ENCODE peak calls at places on chromosomes 6 and 20, in nine cellular contexts. A, W, P, Q, G, T, S, M and Z are unnamed samples.

GRCh38 chr20:53930651-53931504 is 139.5 kb downstream of the BCAS1 start:
- DNase-seq in A (no peak), W (no peak), P (no peak), Q (peak), G (no peak), T (no peak), S (no peak), M (no peak), Z (no peak)

GRCh38 chr6:90000864-90001731 is 106.8 kb downstream of the GJA10 start:
- DNase-seq in A (no peak), W (no peak), P (no peak), Q (peak), G (no peak), T (no peak), S (no peak), M (no peak), Z (peak)

GRCh38 chr6:129475477-129476247 is 234.3 kb downstream of the ARHGAP18 start:
- DNase-seq in A (no peak), W (no peak), P (no peak), Q (no peak), G (no peak), T (no peak), S (no peak), M (no peak), Z (no peak)

GRCh38 chr6:4344317-4344899 is 209.0 kb upstream of the ECI2 start:
- DNase-seq in A (no peak), W (no peak), P (no peak), Q (no peak), G (no peak), T (no peak), S (no peak), M (no peak), Z (no peak)

GRCh38 chr6:16635810-16636602 is 125.3 kb downstream of the ATXN1 start:
- DNase-seq in A (no peak), W (no peak), P (peak), Q (peak), G (no peak), T (no peak), S (peak), M (peak), Z (peak)

GRCh38 chr6:119147101-119148053 is 68.9 kb upstream of the FAM184A start:
- DNase-seq in A (peak), W (peak), P (peak), Q (peak), G (no peak), T (no peak), S (peak), M (peak), Z (peak)

GRCh38 chr6:108152446-108152845 is 13.4 kb upstream of the NR2E1 start:
- DNase-seq in A (no peak), W (no peak), P (no peak), Q (no peak), G (no peak), T (no peak), S (no peak), M (no peak), Z (no peak)

GRCh38 chr6:111242452-111242851 is 155.1 kb downstream of the SLC16A10 start:
- DNase-seq in A (no peak), W (no peak), P (peak), Q (no peak), G (no peak), T (no peak), S (peak), M (no peak), Z (peak)

GRCh38 chr6:111417181-111417585 is 65.8 kb downstream of the REV3L start:
- DNase-seq in A (no peak), W (no peak), P (no peak), Q (no peak), G (no peak), T (no peak), S (no peak), M (peak), Z (peak)

GRCh38 chr20:4682682-4683081 is 39.0 kb upstream of the PRND start:
- DNase-seq in A (no peak), W (no peak), P (no peak), Q (no peak), G (no peak), T (no peak), S (no peak), M (no peak), Z (no peak)

GRCh38 chr20:38159949-38160756 is 4.9 kb downstream of the TGM2 start:
- DNase-seq in A (no peak), W (no peak), P (no peak), Q (no peak), G (no peak), T (no peak), S (no peak), M (no peak), Z (no peak)

DNA sequence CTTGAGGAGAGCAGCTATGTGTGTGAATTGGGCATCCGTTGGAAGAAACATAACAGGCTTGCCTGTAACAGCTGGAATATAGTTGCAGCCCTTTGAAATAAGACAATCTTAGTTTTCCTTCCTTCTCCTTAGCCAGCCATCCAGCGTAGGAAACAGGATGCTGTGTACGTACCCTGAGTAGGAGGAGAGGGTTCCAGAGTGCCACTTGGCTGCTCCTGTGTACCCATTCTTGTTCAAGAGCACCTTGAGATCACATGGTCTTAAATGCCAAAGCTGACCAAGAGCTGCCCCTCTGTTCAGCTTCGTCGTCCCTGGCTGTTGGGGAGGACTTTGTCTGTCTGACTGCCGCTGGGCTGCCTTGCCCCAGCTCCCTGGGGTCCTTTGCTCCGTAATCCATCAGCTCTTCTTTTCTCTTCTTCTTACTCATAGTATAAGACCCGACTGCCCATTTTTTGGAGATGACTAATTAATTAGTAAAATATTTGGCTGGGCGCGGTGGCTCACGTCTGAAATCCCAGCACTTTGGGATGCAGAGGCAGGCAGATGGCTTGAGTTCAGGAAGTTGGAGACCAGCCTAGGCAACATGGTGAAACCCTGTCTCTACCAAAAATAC is 49.0 kb downstream of the RREB1 start:
- DNase-seq in A (peak), W (no peak), P (no peak), Q (no peak), G (no peak), T (no peak), S (no peak), M (peak), Z (peak)
- H3K4me3 ChIP-seq in A (peak), W (no peak), P (no peak), Q (no peak), G (no peak), T (no peak), S (no peak), M (peak), Z (peak)

GRCh38 chr6:84119277-84119676 is 85.7 kb downstream of the MRAP2 start:
- DNase-seq in A (no peak), W (no peak), P (no peak), Q (no peak), G (no peak), T (no peak), S (no peak), M (no peak), Z (no peak)
- TF ChIP-seq CTCF in A (no peak), W (no peak), P (no peak), Q (no peak), G (no peak), T (peak), S (peak), M (no peak), Z (no peak)

DNA sequence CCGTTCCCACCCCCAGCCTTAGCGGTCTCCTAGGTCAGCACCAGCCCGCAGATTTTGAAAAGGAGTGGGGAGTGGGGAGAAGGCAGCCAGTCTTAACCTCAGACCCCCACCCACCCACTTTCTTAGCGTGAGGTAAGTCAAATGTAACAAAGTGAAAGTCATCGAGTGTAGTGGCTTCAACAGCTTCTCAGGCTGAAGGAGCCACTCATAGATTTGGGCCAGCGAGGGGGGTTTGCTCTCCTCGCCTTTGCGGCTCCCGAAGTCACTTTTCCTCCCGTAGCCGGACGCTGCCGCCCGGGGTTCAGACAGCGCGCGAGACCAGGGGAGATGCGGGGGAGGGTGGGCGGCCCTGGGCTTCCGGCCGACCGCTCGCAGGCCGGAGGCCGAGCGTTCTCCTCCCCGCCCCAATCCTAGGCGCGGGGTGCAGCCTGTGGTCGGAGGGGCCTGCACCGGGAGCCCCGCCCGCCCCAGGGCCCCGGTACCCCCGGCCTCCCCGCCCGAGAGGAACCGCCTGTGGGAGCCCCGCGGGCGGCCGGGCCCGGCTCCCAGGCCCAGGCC is 3.4 kb downstream of the NKX2-2 start:
- DNase-seq in A (no peak), W (no peak), P (no peak), Q (no peak), G (no peak), T (no peak), S (no peak), M (no peak), Z (no peak)
- H3K4me3 ChIP-seq in A (peak), W (peak), P (no peak), Q (no peak), G (peak), T (peak), S (peak), M (peak), Z (peak)

GRCh38 chr6:35149891-35150566 is 8.9 kb upstream of the TCP11 start:
- DNase-seq in A (no peak), W (no peak), P (no peak), Q (no peak), G (no peak), T (no peak), S (no peak), M (no peak), Z (no peak)

GRCh38 chr6:35147101-35147885 is 6.2 kb upstream of the TCP11 start:
- DNase-seq in A (no peak), W (no peak), P (no peak), Q (no peak), G (no peak), T (no peak), S (no peak), M (no peak), Z (no peak)

GRCh38 chr6:35145757-35146156 is 4.6 kb upstream of the TCP11 start:
- DNase-seq in A (no peak), W (no peak), P (no peak), Q (no peak), G (no peak), T (no peak), S (no peak), M (no peak), Z (no peak)

GRCh38 chr6:35148167-35148741 is 7.1 kb upstream of the TCP11 start:
- DNase-seq in A (no peak), W (no peak), P (no peak), Q (peak), G (no peak), T (no peak), S (no peak), M (peak), Z (peak)

GRCh38 chr6:35146453-35146852 is 5.3 kb upstream of the TCP11 start:
- DNase-seq in A (no peak), W (peak), P (peak), Q (peak), G (peak), T (peak), S (no peak), M (peak), Z (peak)
- TF ChIP-seq CTCF in A (peak), W (no peak), P (peak), Q (peak), G (peak), T (peak), S (peak), M (peak), Z (peak)

GRCh38 chr6:17803409-17803808 is 96.7 kb upstream of the NUP153 start:
- DNase-seq in A (no peak), W (no peak), P (no peak), Q (no peak), G (no peak), T (no peak), S (no peak), M (no peak), Z (no peak)
- H3K4me3 ChIP-seq in A (no peak), W (no peak), P (no peak), Q (no peak), G (no peak), T (no peak), S (no peak), M (no peak), Z (no peak)

GRCh38 chr6:170026272-170027110 is 264.4 kb downstream of the DLL1 start:
- DNase-seq in A (no peak), W (peak), P (no peak), Q (peak), G (no peak), T (no peak), S (no peak), M (no peak), Z (no peak)

GRCh38 chr6:170030284-170031095 is 260.4 kb downstream of the DLL1 start:
- DNase-seq in A (no peak), W (peak), P (no peak), Q (no peak), G (no peak), T (peak), S (no peak), M (no peak), Z (no peak)

GRCh38 chr6:170027111-170028043 is 263.5 kb downstream of the DLL1 start:
- DNase-seq in A (no peak), W (peak), P (no peak), Q (no peak), G (no peak), T (no peak), S (no peak), M (no peak), Z (no peak)

GRCh38 chr6:170029416-170030283 is 261.2 kb downstream of the DLL1 start:
- DNase-seq in A (no peak), W (peak), P (no peak), Q (no peak), G (no peak), T (no peak), S (no peak), M (no peak), Z (no peak)

DNA sequence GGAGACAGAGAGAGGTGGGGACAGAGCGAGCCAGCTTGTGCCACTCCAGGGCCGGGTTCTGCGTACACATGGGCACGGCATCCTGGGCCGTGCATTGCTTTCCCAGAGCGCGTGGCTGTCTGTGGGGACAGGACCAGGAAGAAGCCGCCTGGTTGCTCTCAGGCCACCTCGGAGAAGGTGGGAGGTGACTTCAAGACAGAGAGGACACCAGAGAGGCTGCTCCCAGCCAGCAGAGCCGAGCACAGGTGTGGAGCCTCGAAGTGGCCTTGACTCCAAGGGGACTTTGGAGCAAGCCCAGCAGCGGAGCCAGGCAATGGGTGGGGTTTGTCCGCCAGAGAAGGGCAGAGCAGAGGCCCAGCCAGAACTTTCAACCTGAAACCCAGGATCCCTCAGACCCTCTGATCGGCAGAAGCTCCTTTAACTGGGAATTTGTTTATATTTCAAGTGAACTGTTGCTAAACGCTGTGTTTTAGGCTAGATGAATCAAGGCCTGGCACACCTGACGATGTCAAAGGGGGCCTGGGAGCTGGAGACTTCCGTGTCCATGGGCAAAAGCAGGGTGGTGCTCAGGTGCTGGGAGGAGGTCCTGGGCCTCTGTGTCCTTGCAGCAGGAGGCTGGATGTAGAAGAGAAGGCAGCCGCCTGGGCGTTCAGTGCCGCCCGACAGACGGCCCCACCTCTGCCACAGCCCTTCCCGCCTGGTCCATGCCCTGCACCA is 262.1 kb downstream of the DLL1 start:
- DNase-seq in A (no peak), W (peak), P (no peak), Q (no peak), G (no peak), T (no peak), S (no peak), M (no peak), Z (no peak)
- TF ChIP-seq CTCF in A (no peak), W (no peak), P (no peak), Q (no peak), G (no peak), T (no peak), S (no peak), M (no peak), Z (no peak)